ENCODE peak calls at places on chromosomes 12 and 14, in ten cellular contexts. One of them, this sample, is unnamed.

GRCh38 chr12:117466677-117467362 is 105.4 kb upstream of the NOS1 start:
- DNase-seq in transverse colon: peak; percentile 7
- DNase-seq in Kasumi-1: no peak
- DNase-seq in fibroblast of villous mesenchyme: no peak
- DNase-seq in NCI-H1417: no peak
- DNase-seq in brain microvascular endothelial cell: no peak
- DNase-seq in GM12892: no peak
- DNase-seq in endothelial cell: no peak
- DNase-seq in CMK: no peak
- DNase-seq in ecto neural progenitor cell: no peak
- DNase-seq in this sample: no peak

GRCh38 chr14:103021817-103022668 is 35.3 kb downstream of the CDC42BPB start:
- DNase-seq in CMK: no peak
- DNase-seq in endothelial cell: no peak
- DNase-seq in Kasumi-1: no peak
- DNase-seq in NCI-H1417: peak; percentile 87
- DNase-seq in transverse colon: no peak
- DNase-seq in brain microvascular endothelial cell: peak; percentile 29
- DNase-seq in GM12892: no peak
- DNase-seq in fibroblast of villous mesenchyme: peak; percentile 53
- DNase-seq in ecto neural progenitor cell: no peak
- DNase-seq in this sample: peak; percentile 53

GRCh38 chr12:4272976-4273650 is 449 bp upstream of the CCND2 start:
- DNase-seq in fibroblast of villous mesenchyme: no peak
- DNase-seq in endothelial cell: no peak
- DNase-seq in transverse colon: no peak
- DNase-seq in CMK: no peak
- DNase-seq in NCI-H1417: peak; percentile 55
- DNase-seq in brain microvascular endothelial cell: no peak
- DNase-seq in Kasumi-1: peak; percentile 34
- DNase-seq in ecto neural progenitor cell: no peak
- DNase-seq in GM12892: no peak
- DNase-seq in this sample: no peak

GRCh38 chr14:60356921-60357550 is 108.0 kb downstream of the PPM1A start:
- DNase-seq in fibroblast of villous mesenchyme: no peak
- DNase-seq in NCI-H1417: peak; percentile 85
- DNase-seq in Kasumi-1: no peak
- DNase-seq in transverse colon: no peak
- DNase-seq in ecto neural progenitor cell: peak; percentile 80
- DNase-seq in endothelial cell: peak; percentile 13
- DNase-seq in GM12892: no peak
- DNase-seq in CMK: no peak
- DNase-seq in brain microvascular endothelial cell: no peak
- DNase-seq in this sample: peak; percentile 27

GRCh38 chr12:124727244-124727673 is 136.4 kb downstream of the SCARB1 start:
- DNase-seq in Kasumi-1: peak; percentile 84
- DNase-seq in NCI-H1417: no peak
- DNase-seq in ecto neural progenitor cell: no peak
- DNase-seq in GM12892: no peak
- DNase-seq in brain microvascular endothelial cell: no peak
- DNase-seq in CMK: peak; percentile 58
- DNase-seq in endothelial cell: no peak
- DNase-seq in fibroblast of villous mesenchyme: peak; percentile 42
- DNase-seq in transverse colon: peak; percentile 55
- DNase-seq in this sample: no peak

GRCh38 chr14:65156568-65157366 is 54.5 kb upstream of the MAX start:
- DNase-seq in brain microvascular endothelial cell: peak; percentile 20
- DNase-seq in CMK: no peak
- DNase-seq in endothelial cell: no peak
- DNase-seq in fibroblast of villous mesenchyme: peak; percentile 78
- DNase-seq in GM12892: peak; percentile 52
- DNase-seq in ecto neural progenitor cell: no peak
- DNase-seq in NCI-H1417: no peak
- DNase-seq in transverse colon: peak; percentile 19
- DNase-seq in Kasumi-1: no peak
- DNase-seq in this sample: peak; percentile 78

GRCh38 chr14:76773188-76773885 is 12.1 kb downstream of the VASH1 start:
- DNase-seq in Kasumi-1: peak; percentile 90
- DNase-seq in brain microvascular endothelial cell: peak; percentile 87
- DNase-seq in GM12892: no peak
- DNase-seq in fibroblast of villous mesenchyme: peak; percentile 83
- DNase-seq in CMK: peak; percentile 44
- DNase-seq in endothelial cell: no peak
- DNase-seq in transverse colon: peak; percentile 49
- DNase-seq in NCI-H1417: no peak
- DNase-seq in ecto neural progenitor cell: peak; percentile 17
- DNase-seq in this sample: peak; percentile 91

GRCh38 chr14:91298576-91298975 is 54.1 kb upstream of the GPR68 start:
- DNase-seq in NCI-H1417: no peak
- DNase-seq in CMK: no peak
- DNase-seq in ecto neural progenitor cell: no peak
- DNase-seq in endothelial cell: no peak
- DNase-seq in Kasumi-1: no peak
- DNase-seq in transverse colon: no peak
- DNase-seq in fibroblast of villous mesenchyme: no peak
- DNase-seq in brain microvascular endothelial cell: no peak
- DNase-seq in GM12892: no peak
- DNase-seq in this sample: no peak

GRCh38 chr12:100858658-100859057 is 64.1 kb downstream of the ANO4 start:
- DNase-seq in CMK: no peak
- DNase-seq in Kasumi-1: no peak
- DNase-seq in GM12892: no peak
- DNase-seq in endothelial cell: no peak
- DNase-seq in brain microvascular endothelial cell: no peak
- DNase-seq in ecto neural progenitor cell: no peak
- DNase-seq in NCI-H1417: no peak
- DNase-seq in transverse colon: no peak
- DNase-seq in fibroblast of villous mesenchyme: peak; percentile 14
- DNase-seq in this sample: no peak

GRCh38 chr14:90760591-90761316 is 55.5 kb downstream of the TTC7B start:
- DNase-seq in NCI-H1417: peak; percentile 41
- DNase-seq in fibroblast of villous mesenchyme: peak; percentile 32
- DNase-seq in transverse colon: no peak
- DNase-seq in ecto neural progenitor cell: no peak
- DNase-seq in CMK: no peak
- DNase-seq in brain microvascular endothelial cell: peak; percentile 12
- DNase-seq in endothelial cell: no peak
- DNase-seq in Kasumi-1: peak; percentile 46
- DNase-seq in GM12892: no peak
- DNase-seq in this sample: peak; percentile 59

GRCh38 chr12:388547-389137 is 478 bp downstream of the KDM5A start:
- DNase-seq in fibroblast of villous mesenchyme: peak; percentile 42
- DNase-seq in endothelial cell: peak; percentile 55
- DNase-seq in transverse colon: peak; percentile 11
- DNase-seq in ecto neural progenitor cell: no peak
- DNase-seq in brain microvascular endothelial cell: peak; percentile 3
- DNase-seq in NCI-H1417: no peak
- DNase-seq in GM12892: no peak
- DNase-seq in CMK: no peak
- DNase-seq in Kasumi-1: no peak
- DNase-seq in this sample: peak; percentile 44

GRCh38 chr14:61568572-61569011 is 126.7 kb upstream of the HIF1A start:
- DNase-seq in endothelial cell: peak; percentile 31
- DNase-seq in fibroblast of villous mesenchyme: no peak
- DNase-seq in CMK: no peak
- DNase-seq in ecto neural progenitor cell: peak; percentile 74
- DNase-seq in transverse colon: peak; percentile 69
- DNase-seq in GM12892: peak; percentile 66
- DNase-seq in brain microvascular endothelial cell: no peak
- DNase-seq in Kasumi-1: no peak
- DNase-seq in NCI-H1417: peak; percentile 82
- DNase-seq in this sample: no peak

GRCh38 chr14:20429801-20430669 is 5.9 kb downstream of the KLHL33 start:
- DNase-seq in NCI-H1417: no peak
- DNase-seq in GM12892: no peak
- DNase-seq in transverse colon: peak; percentile 60
- DNase-seq in fibroblast of villous mesenchyme: no peak
- DNase-seq in CMK: no peak
- DNase-seq in endothelial cell: no peak
- DNase-seq in Kasumi-1: no peak
- DNase-seq in brain microvascular endothelial cell: no peak
- DNase-seq in ecto neural progenitor cell: no peak
- DNase-seq in this sample: no peak

GRCh38 chr14:45198551-45198950 is 54.5 kb downstream of the MIS18BP1 start:
- DNase-seq in NCI-H1417: no peak
- DNase-seq in fibroblast of villous mesenchyme: no peak
- DNase-seq in brain microvascular endothelial cell: peak; percentile 1
- DNase-seq in CMK: no peak
- DNase-seq in transverse colon: no peak
- DNase-seq in GM12892: no peak
- DNase-seq in ecto neural progenitor cell: no peak
- DNase-seq in Kasumi-1: no peak
- DNase-seq in endothelial cell: no peak
- DNase-seq in this sample: peak; percentile 59

GRCh38 chr14:52266179-52266578 is 1.3 kb upstream of the PTGDR start:
- DNase-seq in transverse colon: no peak
- DNase-seq in brain microvascular endothelial cell: peak; percentile 80
- DNase-seq in Kasumi-1: no peak
- DNase-seq in CMK: no peak
- DNase-seq in ecto neural progenitor cell: no peak
- DNase-seq in GM12892: no peak
- DNase-seq in fibroblast of villous mesenchyme: peak; percentile 47
- DNase-seq in NCI-H1417: no peak
- DNase-seq in endothelial cell: no peak
- DNase-seq in this sample: peak; percentile 86

GRCh38 chr14:51327376-51327775 is 87.3 kb downstream of the TMX1 start:
- DNase-seq in CMK: no peak
- DNase-seq in ecto neural progenitor cell: no peak
- DNase-seq in brain microvascular endothelial cell: no peak
- DNase-seq in endothelial cell: no peak
- DNase-seq in Kasumi-1: no peak
- DNase-seq in NCI-H1417: no peak
- DNase-seq in GM12892: no peak
- DNase-seq in fibroblast of villous mesenchyme: no peak
- DNase-seq in transverse colon: no peak
- DNase-seq in this sample: peak; percentile 73

GRCh38 chr14:54209501-54210231 is 187.1 kb upstream of the CDKN3 start:
- DNase-seq in transverse colon: no peak
- DNase-seq in CMK: no peak
- DNase-seq in fibroblast of villous mesenchyme: peak; percentile 38
- DNase-seq in ecto neural progenitor cell: no peak
- DNase-seq in GM12892: no peak
- DNase-seq in Kasumi-1: no peak
- DNase-seq in endothelial cell: no peak
- DNase-seq in brain microvascular endothelial cell: no peak
- DNase-seq in NCI-H1417: no peak
- DNase-seq in this sample: peak; percentile 81

GRCh38 chr12:69161835-69162234 is 77.5 kb upstream of the CPSF6 start:
- DNase-seq in brain microvascular endothelial cell: no peak
- DNase-seq in fibroblast of villous mesenchyme: no peak
- DNase-seq in ecto neural progenitor cell: no peak
- DNase-seq in Kasumi-1: no peak
- DNase-seq in CMK: no peak
- DNase-seq in GM12892: no peak
- DNase-seq in endothelial cell: no peak
- DNase-seq in transverse colon: no peak
- DNase-seq in NCI-H1417: peak; percentile 91
- DNase-seq in this sample: peak; percentile 33

GRCh38 chr12:118144499-118144898 is 8.6 kb downstream of the PEBP1 start:
- DNase-seq in GM12892: no peak
- DNase-seq in transverse colon: no peak
- DNase-seq in brain microvascular endothelial cell: no peak
- DNase-seq in CMK: no peak
- DNase-seq in Kasumi-1: no peak
- DNase-seq in NCI-H1417: no peak
- DNase-seq in ecto neural progenitor cell: no peak
- DNase-seq in endothelial cell: no peak
- DNase-seq in fibroblast of villous mesenchyme: no peak
- DNase-seq in this sample: no peak

GRCh38 chr12:47102845-47103666 is 23.3 kb upstream of the AMIGO2 start:
- DNase-seq in transverse colon: no peak
- DNase-seq in GM12892: no peak
- DNase-seq in NCI-H1417: no peak
- DNase-seq in brain microvascular endothelial cell: peak; percentile 52
- DNase-seq in ecto neural progenitor cell: no peak
- DNase-seq in Kasumi-1: no peak
- DNase-seq in CMK: no peak
- DNase-seq in endothelial cell: no peak
- DNase-seq in fibroblast of villous mesenchyme: peak; percentile 100
- DNase-seq in this sample: peak; percentile 79

GRCh38 chr12:67434653-67435375 is 165.7 kb downstream of the CAND1 start:
- DNase-seq in brain microvascular endothelial cell: peak; percentile 96
- DNase-seq in Kasumi-1: no peak
- DNase-seq in endothelial cell: no peak
- DNase-seq in GM12892: no peak
- DNase-seq in NCI-H1417: no peak
- DNase-seq in ecto neural progenitor cell: no peak
- DNase-seq in fibroblast of villous mesenchyme: peak; percentile 95
- DNase-seq in CMK: no peak
- DNase-seq in transverse colon: no peak
- DNase-seq in this sample: peak; percentile 97

GRCh38 chr12:27498761-27499160 is 25.2 kb upstream of the PPFIBP1 start:
- DNase-seq in endothelial cell: no peak
- DNase-seq in GM12892: no peak
- DNase-seq in transverse colon: no peak
- DNase-seq in Kasumi-1: peak; percentile 24
- DNase-seq in fibroblast of villous mesenchyme: peak; percentile 38
- DNase-seq in CMK: no peak
- DNase-seq in NCI-H1417: peak; percentile 59
- DNase-seq in brain microvascular endothelial cell: no peak
- DNase-seq in ecto neural progenitor cell: no peak
- DNase-seq in this sample: peak; percentile 33

GRCh38 chr14:51593397-51593796 is 58.3 kb upstream of the FRMD6 start:
- DNase-seq in brain microvascular endothelial cell: peak; percentile 75
- DNase-seq in CMK: no peak
- DNase-seq in NCI-H1417: no peak
- DNase-seq in Kasumi-1: peak; percentile 16
- DNase-seq in endothelial cell: no peak
- DNase-seq in ecto neural progenitor cell: no peak
- DNase-seq in fibroblast of villous mesenchyme: no peak
- DNase-seq in transverse colon: no peak
- DNase-seq in GM12892: no peak
- DNase-seq in this sample: peak; percentile 50

GRCh38 chr12:43336962-43337555 is 214.9 kb downstream of the ADAMTS20 start:
- DNase-seq in ecto neural progenitor cell: no peak
- DNase-seq in fibroblast of villous mesenchyme: peak; percentile 41
- DNase-seq in Kasumi-1: peak; percentile 65
- DNase-seq in GM12892: no peak
- DNase-seq in CMK: no peak
- DNase-seq in NCI-H1417: peak; percentile 61
- DNase-seq in endothelial cell: no peak
- DNase-seq in brain microvascular endothelial cell: no peak
- DNase-seq in transverse colon: no peak
- DNase-seq in this sample: peak; percentile 78

GRCh38 chr14:53850714-53851296 is 105.8 kb downstream of the BMP4 start:
- DNase-seq in brain microvascular endothelial cell: peak; percentile 18
- DNase-seq in transverse colon: no peak
- DNase-seq in Kasumi-1: no peak
- DNase-seq in ecto neural progenitor cell: no peak
- DNase-seq in GM12892: no peak
- DNase-seq in CMK: no peak
- DNase-seq in fibroblast of villous mesenchyme: peak; percentile 50
- DNase-seq in NCI-H1417: no peak
- DNase-seq in endothelial cell: no peak
- DNase-seq in this sample: peak; percentile 16

This sample was measured in choroid plexus epithelial cell.